ENCODE peak calls at places on chromosomes 3 and 15, in five cellular contexts. G is lung microvascular endothelial cell, N is NB4, J is EL, P is substantia nigra. H is an unnamed sample.

GRCh38 chr3:153210116-153210515 is 48.1 kb downstream of the RAP2B start:
- DNase-seq in N (peak; percentile 58), P (no peak), G (no peak), J (no peak), H (peak; percentile 25)

GRCh38 chr15:94359716-94360115 is 128.4 kb downstream of the MCTP2 start:
- DNase-seq in P (no peak), J (no peak), N (no peak), G (no peak), H (no peak)

GRCh38 chr15:65406402-65407000 is 16.2 kb downstream of the IGDCC4 start:
- DNase-seq in J (no peak), P (no peak), G (no peak), N (peak; percentile 46), H (no peak)

GRCh38 chr15:73570355-73571032 is 62.7 kb downstream of the NPTN start:
- DNase-seq in P (no peak), N (no peak), G (no peak), J (no peak), H (no peak)

GRCh38 chr3:160448845-160449659 is 534 bp downstream of the TRIM59 start:
- DNase-seq in P (no peak), G (peak; percentile 30), J (no peak), N (no peak), H (peak; percentile 33)

GRCh38 chr3:127574880-127575878 is 15.4 kb downstream of the TPRA1 start:
- DNase-seq in P (peak; percentile 77), J (peak; percentile 90), G (peak; percentile 84), N (peak; percentile 83), H (peak; percentile 87)

GRCh38 chr3:128726691-128727031 is 678 bp downstream of the RAB7A start:
- DNase-seq in J (peak; percentile 78), P (peak; percentile 41), G (peak; percentile 63), N (peak; percentile 62), H (peak; percentile 52)

GRCh38 chr3:112546216-112546759 is 15.5 kb downstream of the ATG3 start:
- DNase-seq in G (peak; percentile 61), J (peak; percentile 42), P (no peak), N (no peak), H (no peak)

GRCh38 chr3:137116619-137117018 is 158.8 kb downstream of the IL20RB start:
- DNase-seq in J (no peak), G (no peak), N (no peak), P (no peak), H (no peak)

GRCh38 chr3:71056327-71056726 is 527.2 kb downstream of the FOXP1 start:
- DNase-seq in P (no peak), N (no peak), G (peak; percentile 69), J (peak; percentile 71), H (peak; percentile 18)

GRCh38 chr3:57151021-57151449 is 14.1 kb downstream of the IL17RD start:
- DNase-seq in G (peak; percentile 50), J (peak; percentile 53), P (no peak), N (no peak), H (peak; percentile 48)